ENCODE peak calls at places on chromosome 18, in four cellular contexts. W is NT2/D1, N is HepG2, C is IMR-90. I is an unnamed sample. For H3K9me3, the result is how much of the 10 kb centered on the place peaks cover.

GRCh38 chr18:75073654-75074053 is 135.3 kb downstream of the PTGR3 start:
- DNase-seq in W (no peak), N (no peak), C (no peak), I (no peak)

GRCh38 chr18:9950289-9951016 is 36.6 kb downstream of the VAPA start:
- DNase-seq in C (peak), N (no peak), W (no peak), I (no peak)

GRCh38 chr18:49976810-49977209 is 163.5 kb upstream of the ACAA2 start:
- DNase-seq in C (no peak), W (no peak), N (no peak), I (no peak)

GRCh38 chr18:61619783-61620182 is 273.0 kb downstream of the RNF152 start:
- DNase-seq in W (no peak), N (no peak), C (no peak), I (no peak)

GRCh38 chr18:62788891-62789290 is 73.5 kb downstream of the PHLPP1 start:
- DNase-seq in C (no peak), W (no peak), N (no peak), I (no peak)

GRCh38 chr18:22005191-22005824 is 164.1 kb upstream of the GATA6 start:
- DNase-seq in C (peak), W (no peak), N (no peak), I (no peak)

GRCh38 chr18:42706029-42706608 is 409.4 kb downstream of the RIT2 start:
- DNase-seq in C (no peak), W (no peak), N (no peak), I (no peak)

GRCh38 chr18:74315464-74316256 is at the start of gene C18orf63:
- DNase-seq in N (no peak), C (no peak), W (no peak), I (no peak)

GRCh38 chr18:59846814-59847490 is 52.8 kb upstream of the PMAIP1 start:
- DNase-seq in W (no peak), C (peak), N (no peak), I (no peak)

GRCh38 chr18:62183578-62184195 is 3.2 kb downstream of the PIGN start:
- DNase-seq in N (peak), C (peak), W (no peak), I (peak)

GRCh38 chr18:32566960-32567359 is 96.3 kb upstream of the GAREM1 start:
- DNase-seq in C (no peak), N (no peak), W (no peak), I (no peak)

GRCh38 chr18:66066191-66066590 is 315.4 kb downstream of the CDH7 start:
- DNase-seq in C (no peak), N (no peak), W (no peak), I (no peak)

GRCh38 chr18:10413722-10414121 is 40.7 kb upstream of the APCDD1 start:
- DNase-seq in W (no peak), C (no peak), N (no peak), I (no peak)

GRCh38 chr18:55404811-55405654 is 183.0 kb downstream of the TCF4 start:
- DNase-seq in N (no peak), W (no peak), C (no peak), I (no peak)

GRCh38 chr18:13635046-13635445 is 91.3 kb downstream of the FAM210A start:
- DNase-seq in N (no peak), C (no peak), W (no peak), I (no peak)

GRCh38 chr18:75477913-75478312 is 50.4 kb upstream of the SMIM21 start:
- DNase-seq in C (peak), W (no peak), N (no peak), I (no peak)

GRCh38 chr18:76458522-76459311 is 36.3 kb downstream of the ZNF516 start:
- DNase-seq in N (no peak), W (no peak), C (no peak), I (no peak)

GRCh38 chr18:76619342-76620315 is 124.6 kb upstream of the ZNF516 start:
- DNase-seq in N (no peak), C (peak), W (no peak), I (no peak)

GRCh38 chr18:42292654-42293053 is 337.6 kb downstream of the PIK3C3 start:
- DNase-seq in W (no peak), N (no peak), C (no peak), I (no peak)

GRCh38 chr18:61535401-61535800 is 202.2 kb downstream of the CDH20 start:
- DNase-seq in N (no peak), W (no peak), C (no peak), I (no peak)

GRCh38 chr18:68219867-68220266 is 495.0 kb downstream of the TMX3 start:
- DNase-seq in W (no peak), C (peak), N (no peak), I (no peak)

GRCh38 chr18:446941-447560 is 53.5 kb downstream of the COLEC12 start:
- DNase-seq in N (no peak), C (peak), W (no peak), I (no peak)

GRCh38 chr18:79567481-79568147 is 112.0 kb upstream of the CTDP1 start:
- DNase-seq in N (no peak), W (peak), C (peak), I (no peak)

GRCh38 chr18:80006726-80007125 is 18.4 kb upstream of the TXNL4A start:
- DNase-seq in N (no peak), C (no peak), W (peak), I (no peak)

GRCh38 chr18:63736856-63737255 is 34.1 kb downstream of the SERPINB11 start:
- DNase-seq in W (no peak), N (no peak), C (peak), I (no peak)

GRCh38 chr18:39799010-39799409 is 2156.0 kb upstream of the PIK3C3 start:
- DNase-seq in C (no peak), W (no peak), N (no peak), I (no peak)

GRCh38 chr18:22132258-22132657 is 37.1 kb upstream of the GATA6 start:
- DNase-seq in C (no peak), W (no peak), N (no peak), I (no peak)

GRCh38 chr18:56130481-56130880 is 507.9 kb downstream of the TXNL1 start:
- DNase-seq in W (no peak), N (no peak), C (no peak), I (no peak)

GRCh38 chr18:10303171-10303570 is 151.3 kb upstream of the APCDD1 start:
- DNase-seq in C (no peak), W (no peak), N (no peak), I (no peak)

GRCh38 chr18:63273170-63273925 is 46.2 kb downstream of the BCL2 start:
- DNase-seq in W (no peak), C (no peak), N (no peak), I (no peak)

GRCh38 chr18:47260924-47261701 is 9.7 kb upstream of the SKOR2 start:
- DNase-seq in W (no peak), N (no peak), C (no peak), I (no peak)

GRCh38 chr18:24627644-24628315 is 167.3 kb downstream of the HRH4 start:
- DNase-seq in W (no peak), N (no peak), C (peak), I (no peak)

GRCh38 chr18:73980289-73980979 is 167.2 kb downstream of the FBXO15 start:
- DNase-seq in W (no peak), N (peak), C (peak), I (no peak)

GRCh38 chr18:7521226-7521856 is 45.8 kb upstream of the PTPRM start:
- DNase-seq in N (no peak), C (no peak), W (no peak), I (no peak)

GRCh38 chr18:50203801-50204604 is 9.1 kb upstream of the MYO5B start:
- DNase-seq in N (peak), C (peak), W (peak), I (peak)

GRCh38 chr18:13233746-13234527 is 15.4 kb downstream of the LDLRAD4 start:
- DNase-seq in C (no peak), W (no peak), N (no peak), I (no peak)

GRCh38 chr18:71597219-71597618 is 946.9 kb downstream of the CBLN2 start:
- DNase-seq in N (no peak), W (no peak), C (no peak), I (no peak)

GRCh38 chr18:71598374-71598773 is 945.8 kb downstream of the CBLN2 start:
- DNase-seq in W (no peak), N (no peak), C (no peak), I (no peak)
- H3K9me3 ChIP-seq in W (under half), N (under half), C (under half), I (under half)

GRCh38 chr18:35912332-35912731 is 60.1 kb upstream of the RMP24 start:
- DNase-seq in C (no peak), N (no peak), W (no peak), I (no peak)

GRCh38 chr18:35917043-35917442 is 55.4 kb upstream of the RMP24 start:
- DNase-seq in W (no peak), N (no peak), C (no peak), I (no peak)

GRCh38 chr18:35919179-35919578 is 53.3 kb upstream of the RMP24 start:
- DNase-seq in C (no peak), N (no peak), W (no peak), I (no peak)

GRCh38 chr18:35918564-35918963 is 53.9 kb upstream of the RMP24 start:
- DNase-seq in N (no peak), C (no peak), W (no peak), I (no peak)

DNA sequence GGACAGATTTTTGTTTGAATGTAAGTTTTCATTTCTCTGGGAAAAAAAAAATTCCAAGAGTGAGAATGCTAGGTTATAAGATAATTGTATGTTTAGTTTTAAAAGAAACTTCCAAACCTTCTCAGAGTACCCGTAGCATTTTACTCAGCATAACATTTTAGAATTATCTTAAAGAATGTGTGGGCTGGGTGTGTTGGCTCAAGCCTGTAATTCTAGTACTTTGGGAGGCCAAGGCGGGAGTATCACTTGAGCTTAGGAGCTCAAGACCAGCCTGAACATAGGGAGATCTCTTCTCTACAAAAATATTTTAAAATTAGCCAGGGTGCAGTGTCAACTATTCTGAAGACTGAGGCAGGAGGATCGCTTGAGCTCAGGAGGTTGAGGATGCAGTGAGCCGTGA is 57.4 kb upstream of the RMP24 start:
- DNase-seq in N (no peak), C (no peak), W (no peak), I (no peak)
- H3K4me3 ChIP-seq in N (no peak), C (no peak), W (no peak), I (no peak)

GRCh38 chr18:45254683-45255082 is 360.6 kb upstream of the SLC14A2 start:
- DNase-seq in W (no peak), N (no peak), C (no peak), I (no peak)
- H3K9ac ChIP-seq in W (no peak), N (no peak), C (peak), I (no peak)

GRCh38 chr18:14944838-14945237 is 196.9 kb downstream of the ANKRD30B start:
- DNase-seq in W (no peak), N (no peak), C (no peak), I (no peak)
- H3K9me3 ChIP-seq in W (under half), N (under half), C (under half), I (under half)

DNA sequence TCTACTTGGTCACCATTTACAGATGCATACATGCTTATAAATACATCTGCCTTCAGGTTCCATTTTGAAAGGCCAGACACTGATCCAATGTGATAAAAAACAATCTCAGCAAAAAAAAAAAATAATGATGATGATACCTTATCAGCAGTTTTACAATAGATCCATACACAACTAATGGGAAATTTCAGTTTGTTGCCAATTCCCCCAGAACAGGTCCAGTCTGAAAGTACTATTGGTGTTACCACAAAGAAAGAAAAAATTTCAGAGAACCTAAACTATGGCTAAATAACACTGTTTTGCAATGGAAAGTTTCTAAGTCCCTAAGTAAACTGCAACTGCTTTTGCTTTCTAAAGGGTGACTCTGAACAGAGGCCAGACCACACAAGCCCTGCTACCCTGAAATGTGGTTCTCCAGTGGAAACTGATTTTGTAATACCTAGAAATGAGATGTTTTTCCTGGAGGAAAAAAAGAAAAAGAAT is 54.1 kb downstream of the LPIN2 start:
- DNase-seq in W (no peak), C (peak), N (no peak), I (no peak)
- H3K4me3 ChIP-seq in W (no peak), C (no peak), N (no peak), I (no peak)

DNA sequence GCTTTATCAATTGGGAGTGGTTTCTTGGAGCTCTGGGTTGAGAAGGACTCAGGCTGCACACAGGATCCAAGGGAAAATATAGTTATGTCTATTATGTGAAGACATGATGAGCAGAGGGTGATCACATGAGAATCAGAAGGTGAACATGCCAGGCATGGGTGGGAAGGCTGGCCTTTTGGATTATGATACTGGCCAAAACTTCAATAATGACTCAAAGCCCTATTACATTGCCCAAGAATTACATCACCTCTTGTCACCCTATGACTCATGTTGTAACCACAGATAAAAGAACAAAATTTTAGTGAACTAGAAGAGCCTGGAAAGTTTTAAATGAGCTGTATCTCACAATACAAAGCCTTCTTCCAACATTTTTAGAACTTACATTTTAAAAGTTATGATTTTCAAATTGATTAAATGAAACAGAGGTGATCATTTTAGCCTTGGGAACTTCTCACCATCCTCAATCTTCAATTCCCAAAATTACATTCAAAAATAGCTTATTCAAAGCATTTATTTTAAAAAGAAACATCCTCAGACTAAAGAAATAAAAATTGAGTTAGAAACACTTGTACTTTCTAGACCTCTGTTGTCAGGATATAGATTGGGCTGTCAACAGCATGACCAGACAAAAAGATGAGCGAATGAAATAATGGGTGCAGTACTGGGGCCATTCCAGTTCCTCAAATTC is 428.3 kb downstream of the MBD2 start:
- DNase-seq in N (peak), C (peak), W (no peak), I (no peak)
- H3K9ac ChIP-seq in N (no peak), C (no peak), W (no peak), I (no peak)